ENCODE peak calls at places on chromosomes 7 and 10, in five cellular contexts. W, O, J, U and M are unnamed samples.

GRCh38 chr7:27155816-27156507 is 513 bp downstream of the HOXA7 start:
- DNase-seq in J (peak), W (peak), O (no peak), U (no peak), M (no peak)

GRCh38 chr10:43202224-43202656 is 64.0 kb downstream of the CSGALNACT2 start:
- DNase-seq in J (no peak), O (peak), U (no peak), W (peak), M (no peak)

GRCh38 chr10:49628599-49628998 is 14.8 kb downstream of the CHAT start:
- DNase-seq in O (peak), J (no peak), U (no peak), W (no peak), M (no peak)

GRCh38 chr7:38658916-38659315 is 27.7 kb upstream of the AMPH start:
- DNase-seq in J (no peak), U (no peak), W (no peak), O (no peak), M (no peak)

GRCh38 chr7:29336851-29337627 is 142.5 kb downstream of the CHN2 start:
- DNase-seq in O (no peak), W (no peak), U (peak), J (no peak), M (no peak)

GRCh38 chr7:77474756-77475155 is 58.6 kb upstream of the GSAP start:
- DNase-seq in J (no peak), W (no peak), O (no peak), U (no peak), M (no peak)

GRCh38 chr7:79055722-79056415 is 397.6 kb downstream of the MAGI2 start:
- DNase-seq in W (no peak), U (no peak), J (no peak), O (no peak), M (no peak)

GRCh38 chr7:121395494-121395960 is 581 bp downstream of the FAM3C start:
- DNase-seq in J (peak), O (no peak), U (no peak), W (no peak), M (no peak)

GRCh38 chr7:115008465-115009114 is 86.7 kb downstream of the MDFIC start:
- DNase-seq in W (peak), O (peak), U (no peak), J (peak), M (peak)

GRCh38 chr7:155369-156000 is 36.9 kb upstream of the FAM20C start:
- DNase-seq in U (no peak), J (no peak), W (no peak), O (no peak), M (no peak)

GRCh38 chr7:69953319-69954067 is 355.2 kb downstream of the AUTS2 start:
- DNase-seq in U (no peak), O (no peak), W (no peak), J (no peak), M (no peak)

GRCh38 chr10:15068802-15069201 is 19.8 kb downstream of the ACBD7 start:
- DNase-seq in O (no peak), W (peak), U (no peak), J (no peak), M (no peak)

GRCh38 chr7:19405546-19405945 is 260.3 kb upstream of the FERD3L start:
- DNase-seq in W (peak), O (no peak), U (no peak), J (no peak), M (no peak)

GRCh38 chr7:143331179-143331825 is 15.4 kb downstream of the CLCN1 start:
- DNase-seq in W (peak), J (no peak), O (no peak), U (no peak), M (no peak)

GRCh38 chr7:144812379-144813283 is 23.2 kb downstream of the TPK1 start:
- DNase-seq in O (no peak), U (no peak), W (no peak), J (no peak), M (no peak)

GRCh38 chr10:126905776-126906703 is 812 bp downstream of the DOCK1 start:
- DNase-seq in U (peak), W (peak), O (no peak), J (no peak), M (peak)

GRCh38 chr10:58280485-58280884 is 11.5 kb downstream of the CISD1 start:
- DNase-seq in U (no peak), J (no peak), O (no peak), W (no peak), M (no peak)

GRCh38 chr7:24926623-24927539 is 53.1 kb downstream of the OSBPL3 start:
- DNase-seq in O (no peak), W (peak), J (no peak), U (no peak), M (no peak)

GRCh38 chr10:10977231-10977956 is 40.3 kb upstream of the CELF2 start:
- DNase-seq in W (no peak), U (no peak), J (no peak), O (no peak), M (no peak)

GRCh38 chr10:131144711-131145375 is 166.7 kb downstream of the TCERG1L start:
- DNase-seq in U (no peak), J (no peak), O (no peak), W (no peak), M (no peak)